ENCODE peak calls at places on chromosomes 12 and 14, in five cellular contexts. One of them, this sample, is unnamed.

GRCh38 chr14:59297070-59297766 is 108.8 kb downstream of the DAAM1 start:
- DNase-seq in CD14-positive monocyte: no peak
- DNase-seq in left lung: no peak
- DNase-seq in adrenal gland: no peak
- DNase-seq in lower lobe of right lung: no peak
- DNase-seq in this sample: no peak

GRCh38 chr12:79982371-79983062 is 47.6 kb upstream of the PPP1R12A start:
- DNase-seq in CD14-positive monocyte: no peak
- DNase-seq in left lung: no peak
- DNase-seq in lower lobe of right lung: no peak
- DNase-seq in adrenal gland: no peak
- DNase-seq in this sample: no peak

GRCh38 chr12:54270345-54270744 is 9.6 kb downstream of the CBX5 start:
- DNase-seq in adrenal gland: no peak
- DNase-seq in lower lobe of right lung: no peak
- DNase-seq in left lung: no peak
- DNase-seq in CD14-positive monocyte: no peak
- DNase-seq in this sample: no peak

GRCh38 chr14:20905661-20906060 is 14.5 kb downstream of the RNASE3 start:
- DNase-seq in left lung: no peak
- DNase-seq in adrenal gland: no peak
- DNase-seq in CD14-positive monocyte: no peak
- DNase-seq in lower lobe of right lung: no peak
- DNase-seq in this sample: no peak

GRCh38 chr14:33525626-33526025 is 425.2 kb downstream of the EGLN3 start:
- DNase-seq in lower lobe of right lung: no peak
- DNase-seq in adrenal gland: no peak
- DNase-seq in left lung: no peak
- DNase-seq in CD14-positive monocyte: no peak
- DNase-seq in this sample: no peak

GRCh38 chr12:62269464-62270228 is 9.4 kb downstream of the USP15 start:
- DNase-seq in left lung: no peak
- DNase-seq in CD14-positive monocyte: no peak
- DNase-seq in lower lobe of right lung: no peak
- DNase-seq in adrenal gland: no peak
- DNase-seq in this sample: no peak

GRCh38 chr12:54762390-54762789 is 91.9 kb upstream of the MUCL1 start:
- DNase-seq in CD14-positive monocyte: no peak
- DNase-seq in lower lobe of right lung: no peak
- DNase-seq in left lung: no peak
- DNase-seq in adrenal gland: no peak
- DNase-seq in this sample: no peak

GRCh38 chr12:20142956-20143355 is 225.4 kb upstream of the PDE3A start:
- DNase-seq in lower lobe of right lung: no peak
- DNase-seq in CD14-positive monocyte: no peak
- DNase-seq in left lung: no peak
- DNase-seq in adrenal gland: no peak
- DNase-seq in this sample: no peak

GRCh38 chr12:5923043-5923605 is 21.9 kb downstream of the ANO2 start:
- DNase-seq in left lung: no peak
- DNase-seq in CD14-positive monocyte: no peak
- DNase-seq in lower lobe of right lung: no peak
- DNase-seq in adrenal gland: no peak
- DNase-seq in this sample: no peak

GRCh38 chr14:64634558-64634957 is 69.7 kb upstream of the PLEKHG3 start:
- DNase-seq in left lung: no peak
- DNase-seq in CD14-positive monocyte: no peak
- DNase-seq in adrenal gland: no peak
- DNase-seq in lower lobe of right lung: no peak
- DNase-seq in this sample: no peak

GRCh38 chr14:102125546-102125945 is 14.2 kb upstream of the WDR20 start:
- DNase-seq in CD14-positive monocyte: no peak
- DNase-seq in left lung: no peak
- DNase-seq in lower lobe of right lung: no peak
- DNase-seq in adrenal gland: no peak
- DNase-seq in this sample: no peak

GRCh38 chr12:110073049-110073831 is 24.9 kb upstream of the C12orf76 start:
- DNase-seq in adrenal gland: peak; percentile 50
- DNase-seq in left lung: peak; percentile 55
- DNase-seq in lower lobe of right lung: peak; percentile 59
- DNase-seq in CD14-positive monocyte: no peak
- DNase-seq in this sample: no peak

GRCh38 chr14:28294834-28295440 is 471.6 kb upstream of the FOXG1 start:
- DNase-seq in CD14-positive monocyte: no peak
- DNase-seq in left lung: no peak
- DNase-seq in adrenal gland: peak; percentile 9
- DNase-seq in lower lobe of right lung: no peak
- DNase-seq in this sample: no peak

GRCh38 chr14:99255621-99256482 is 16.1 kb downstream of the BCL11B start:
- DNase-seq in adrenal gland: no peak
- DNase-seq in CD14-positive monocyte: no peak
- DNase-seq in left lung: no peak
- DNase-seq in lower lobe of right lung: no peak
- DNase-seq in this sample: no peak

GRCh38 chr14:32657081-32657480 is 281.6 kb upstream of the NPAS3 start:
- DNase-seq in adrenal gland: peak; percentile 65
- DNase-seq in left lung: peak; percentile 63
- DNase-seq in CD14-positive monocyte: peak; percentile 80
- DNase-seq in lower lobe of right lung: peak; percentile 43
- DNase-seq in this sample: peak; percentile 16

GRCh38 chr12:13179159-13180074 is 17.1 kb upstream of the EMP1 start:
- DNase-seq in left lung: no peak
- DNase-seq in lower lobe of right lung: peak; percentile 66
- DNase-seq in CD14-positive monocyte: no peak
- DNase-seq in adrenal gland: peak; percentile 38
- DNase-seq in this sample: no peak

GRCh38 chr14:68232643-68233055 is 413.1 kb downstream of the RAD51B start:
- DNase-seq in CD14-positive monocyte: no peak
- DNase-seq in lower lobe of right lung: no peak
- DNase-seq in left lung: peak; percentile 45
- DNase-seq in adrenal gland: peak; percentile 83
- DNase-seq in this sample: peak; percentile 87

GRCh38 chr14:30238936-30239335 is 311.3 kb upstream of the PRKD1 start:
- DNase-seq in adrenal gland: no peak
- DNase-seq in CD14-positive monocyte: no peak
- DNase-seq in lower lobe of right lung: no peak
- DNase-seq in left lung: no peak
- DNase-seq in this sample: no peak

GRCh38 chr14:56949828-56950227 is 139.5 kb upstream of the OTX2 start:
- DNase-seq in left lung: no peak
- DNase-seq in lower lobe of right lung: no peak
- DNase-seq in CD14-positive monocyte: no peak
- DNase-seq in adrenal gland: no peak
- DNase-seq in this sample: no peak

GRCh38 chr14:24382103-24382377 is 14.1 kb downstream of the NFATC4 start:
- DNase-seq in lower lobe of right lung: no peak
- DNase-seq in adrenal gland: no peak
- DNase-seq in left lung: no peak
- DNase-seq in CD14-positive monocyte: no peak
- DNase-seq in this sample: no peak

GRCh38 chr12:116535241-116535640 is 23.9 kb upstream of the MAP1LC3B2 start:
- DNase-seq in left lung: no peak
- DNase-seq in lower lobe of right lung: no peak
- DNase-seq in adrenal gland: no peak
- DNase-seq in CD14-positive monocyte: no peak
- DNase-seq in this sample: no peak

GRCh38 chr12:1691123-1692007 is 495 bp downstream of the ADIPOR2 start:
- DNase-seq in CD14-positive monocyte: peak; percentile 47
- DNase-seq in left lung: peak; percentile 37
- DNase-seq in lower lobe of right lung: peak; percentile 73
- DNase-seq in adrenal gland: peak; percentile 43
- DNase-seq in this sample: no peak

GRCh38 chr12:7021956-7022355 is 3.7 kb upstream of the LPCAT3 start:
- DNase-seq in CD14-positive monocyte: no peak
- DNase-seq in lower lobe of right lung: no peak
- DNase-seq in left lung: no peak
- DNase-seq in adrenal gland: no peak
- DNase-seq in this sample: no peak

GRCh38 chr12:7018350-7019042 is at the start of gene LPCAT3:
- DNase-seq in lower lobe of right lung: peak; percentile 98
- DNase-seq in left lung: peak; percentile 97
- DNase-seq in adrenal gland: peak; percentile 98
- DNase-seq in CD14-positive monocyte: peak; percentile 93
- DNase-seq in this sample: peak; percentile 79

GRCh38 chr12:7016958-7017571 is 1.2 kb downstream of the LPCAT3 start:
- DNase-seq in lower lobe of right lung: no peak
- DNase-seq in CD14-positive monocyte: no peak
- DNase-seq in adrenal gland: no peak
- DNase-seq in left lung: no peak
- DNase-seq in this sample: no peak

GRCh38 chr12:7017870-7018349 is 366 bp downstream of the LPCAT3 start:
- DNase-seq in lower lobe of right lung: no peak
- DNase-seq in CD14-positive monocyte: peak; percentile 47
- DNase-seq in adrenal gland: peak; percentile 29
- DNase-seq in left lung: no peak
- DNase-seq in this sample: no peak

GRCh38 chr12:7019043-7019569 is 830 bp upstream of the LPCAT3 start:
- DNase-seq in CD14-positive monocyte: no peak
- DNase-seq in lower lobe of right lung: no peak
- DNase-seq in left lung: no peak
- DNase-seq in adrenal gland: no peak
- DNase-seq in this sample: no peak
- TF ChIP-seq CTCF in CD14-positive monocyte: peak; percentile 29
- TF ChIP-seq CTCF in lower lobe of right lung: no peak
- TF ChIP-seq CTCF in left lung: no peak
- TF ChIP-seq CTCF in adrenal gland: no peak
- TF ChIP-seq CTCF in this sample: no peak

DNA sequence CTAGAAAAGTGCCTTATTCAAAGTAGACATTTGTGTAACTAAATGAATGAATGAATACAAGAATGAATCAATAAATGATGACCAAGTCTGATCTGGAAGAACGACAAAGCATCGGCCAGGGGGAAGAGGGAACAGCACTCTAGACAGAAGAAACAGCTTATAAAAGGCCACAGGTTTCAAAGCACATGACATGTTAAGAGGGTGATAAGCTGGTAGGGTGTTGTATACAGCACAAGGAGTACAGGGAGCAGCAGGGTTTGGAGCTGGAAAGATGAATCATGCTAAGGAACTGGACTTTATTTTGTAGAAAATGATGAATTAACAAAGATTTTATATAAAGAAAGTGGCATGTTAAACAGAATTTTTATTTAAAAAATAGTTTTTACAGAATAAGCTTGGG is 302.5 kb downstream of the NUAK1 start:
- DNase-seq in left lung: no peak
- DNase-seq in lower lobe of right lung: no peak
- DNase-seq in adrenal gland: no peak
- DNase-seq in CD14-positive monocyte: no peak
- DNase-seq in this sample: no peak
- TF ChIP-seq CTCF in left lung: no peak
- TF ChIP-seq CTCF in lower lobe of right lung: no peak
- TF ChIP-seq CTCF in adrenal gland: no peak
- TF ChIP-seq CTCF in CD14-positive monocyte: no peak
- TF ChIP-seq CTCF in this sample: no peak

GRCh38 chr12:67430708-67431335 is 161.7 kb downstream of the CAND1 start:
- DNase-seq in lower lobe of right lung: no peak
- DNase-seq in left lung: peak; percentile 49
- DNase-seq in adrenal gland: peak; percentile 47
- DNase-seq in CD14-positive monocyte: no peak
- DNase-seq in this sample: peak; percentile 49
- TF ChIP-seq CTCF in lower lobe of right lung: peak; percentile 23
- TF ChIP-seq CTCF in left lung: no peak
- TF ChIP-seq CTCF in adrenal gland: peak; percentile 9
- TF ChIP-seq CTCF in CD14-positive monocyte: no peak
- TF ChIP-seq CTCF in this sample: peak; percentile 27

GRCh38 chr12:132127041-132127440 is 17.1 kb downstream of the DDX51 start:
- DNase-seq in CD14-positive monocyte: no peak
- DNase-seq in lower lobe of right lung: no peak
- DNase-seq in adrenal gland: no peak
- DNase-seq in left lung: no peak
- DNase-seq in this sample: no peak
- TF ChIP-seq CTCF in CD14-positive monocyte: no peak
- TF ChIP-seq CTCF in lower lobe of right lung: no peak
- TF ChIP-seq CTCF in adrenal gland: no peak
- TF ChIP-seq CTCF in left lung: no peak
- TF ChIP-seq CTCF in this sample: no peak

GRCh38 chr12:53062011-53062961 is 12.4 kb downstream of the TNS2 start:
- DNase-seq in CD14-positive monocyte: no peak
- DNase-seq in adrenal gland: peak; percentile 4
- DNase-seq in lower lobe of right lung: no peak
- DNase-seq in left lung: peak; percentile 31
- DNase-seq in this sample: no peak
- TF ChIP-seq CTCF in CD14-positive monocyte: no peak
- TF ChIP-seq CTCF in adrenal gland: no peak
- TF ChIP-seq CTCF in lower lobe of right lung: no peak
- TF ChIP-seq CTCF in left lung: no peak
- TF ChIP-seq CTCF in this sample: no peak

This sample was measured in AG09319.